ENCODE peak calls at places on chromosome 1, in nine cellular contexts. S is K562; Q is CD4-positive, CD25-positive, alpha-beta regulatory T cell; F is AG10803; R is GM12864; G is right cardiac atrium; N is heart right ventricle; O is fibroblast of the aortic adventitia; H is upper lobe of right lung. E is an unnamed sample.

GRCh38 chr1:52296345-52296744 is 69.7 kb downstream of the CC2D1B start:
- DNase-seq in Q (peak; percentile 26), R (peak; percentile 2), G (no peak), H (no peak), N (no peak), S (peak; percentile 48), O (peak; percentile 71), F (peak; percentile 64), E (peak; percentile 19)

GRCh38 chr1:30744060-30744756 is 13.4 kb downstream of the LAPTM5 start:
- DNase-seq in S (no peak), F (peak; percentile 41), R (no peak), G (peak; percentile 28), O (peak; percentile 68), Q (no peak), H (no peak), N (no peak), E (no peak)

GRCh38 chr1:12531169-12531479 is 86.9 kb downstream of the DHRS3 start:
- DNase-seq in N (no peak), F (no peak), H (no peak), S (no peak), O (no peak), R (no peak), G (no peak), Q (no peak), E (no peak)

GRCh38 chr1:233217832-233218231 is 77.7 kb downstream of the PCNX2 start:
- DNase-seq in H (no peak), N (no peak), F (no peak), O (no peak), R (no peak), Q (no peak), G (no peak), S (no peak), E (no peak)

GRCh38 chr1:202306535-202307345 is 35.0 kb downstream of the UBE2T start:
- DNase-seq in R (no peak), Q (no peak), F (no peak), O (no peak), S (no peak), G (no peak), H (no peak), N (no peak), E (no peak)

GRCh38 chr1:118984990-118985608 is 3.0 kb downstream of the TBX15 start:
- DNase-seq in S (no peak), H (no peak), O (no peak), F (no peak), Q (no peak), R (no peak), G (no peak), N (no peak), E (no peak)

GRCh38 chr1:59678809-59679228 is 135.9 kb upstream of the HOOK1 start:
- DNase-seq in Q (no peak), H (no peak), S (no peak), G (no peak), R (no peak), N (no peak), O (peak; percentile 88), F (peak; percentile 98), E (peak; percentile 99)

GRCh38 chr1:164637461-164638375 is 78.7 kb downstream of the PBX1 start:
- DNase-seq in N (peak; percentile 68), Q (no peak), S (no peak), R (no peak), F (peak; percentile 84), H (no peak), G (peak; percentile 75), O (peak; percentile 72), E (no peak)

GRCh38 chr1:161730050-161730564 is 8.8 kb downstream of the FCRLB start:
- DNase-seq in O (peak; percentile 45), G (no peak), H (no peak), R (no peak), S (peak; percentile 26), Q (no peak), F (peak; percentile 48), N (no peak), E (no peak)

GRCh38 chr1:27658951-27659496 is 13.0 kb downstream of the IFI6 start:
- DNase-seq in N (no peak), F (peak; percentile 90), S (no peak), H (no peak), R (no peak), G (no peak), O (peak; percentile 74), Q (no peak), E (no peak)

GRCh38 chr1:25685938-25686665 is 69.5 kb downstream of the MAN1C1 start:
- DNase-seq in G (peak; percentile 85), H (no peak), F (no peak), R (no peak), S (no peak), N (no peak), Q (no peak), O (peak; percentile 87), E (no peak)

GRCh38 chr1:25161981-25162380 is 70.3 kb downstream of the SYF2 start:
- DNase-seq in H (no peak), F (peak; percentile 79), R (no peak), N (no peak), O (peak; percentile 82), Q (no peak), G (no peak), S (no peak), E (no peak)

GRCh38 chr1:68197891-68198290 is 34.4 kb downstream of the WLS start:
- DNase-seq in H (no peak), Q (no peak), N (no peak), F (no peak), R (no peak), S (no peak), G (no peak), O (no peak), E (no peak)

GRCh38 chr1:51247499-51247898 is 11.4 kb downstream of the RNF11 start:
- DNase-seq in N (no peak), G (peak; percentile 58), H (no peak), Q (no peak), O (no peak), R (no peak), S (no peak), F (no peak), E (no peak)

GRCh38 chr1:14945132-14946010 is 208.2 kb upstream of the TMEM51 start:
- DNase-seq in R (no peak), N (peak; percentile 41), F (peak; percentile 96), Q (no peak), S (no peak), H (peak; percentile 76), G (peak; percentile 78), O (peak; percentile 92), E (peak; percentile 41)

GRCh38 chr1:166167395-166167922 is 658 bp upstream of the FAM78B start:
- DNase-seq in Q (no peak), R (no peak), S (no peak), G (no peak), N (no peak), H (no peak), F (no peak), O (peak; percentile 41), E (no peak)

GRCh38 chr1:41608242-41608641 is 123.8 kb upstream of the EDN2 start:
- DNase-seq in F (peak; percentile 67), Q (no peak), H (no peak), R (no peak), S (no peak), O (peak; percentile 66), N (no peak), G (peak; percentile 66), E (no peak)

GRCh38 chr1:2295526-2295925 is 67.4 kb downstream of the SKI start:
- DNase-seq in O (no peak), N (no peak), Q (no peak), R (no peak), S (no peak), H (no peak), F (no peak), G (no peak), E (no peak)
- H3K4me3 ChIP-seq in O (no peak overlapping the region), N (no peak overlapping the region), Q (no peak overlapping the region), R (no peak overlapping the region), S (no peak overlapping the region), H (no peak overlapping the region), F (no peak overlapping the region), G (no peak overlapping the region), E (no peak overlapping the region)

GRCh38 chr1:32767641-32768040 is 49.5 kb downstream of the YARS1 start:
- DNase-seq in S (no peak), R (no peak), G (peak; percentile 67), F (no peak), H (peak; percentile 55), Q (no peak), O (no peak), N (no peak), E (no peak)

GRCh38 chr1:32764826-32765545 is 52.2 kb downstream of the YARS1 start:
- DNase-seq in S (no peak), N (no peak), O (no peak), R (no peak), Q (no peak), H (no peak), G (no peak), F (no peak), E (no peak)

GRCh38 chr1:32767156-32767555 is 50.0 kb downstream of the YARS1 start:
- DNase-seq in G (no peak), R (no peak), N (no peak), F (no peak), H (peak; percentile 25), Q (no peak), S (no peak), O (no peak), E (no peak)

GRCh38 chr1:32765561-32766327 is 51.4 kb downstream of the YARS1 start:
- DNase-seq in G (no peak), O (no peak), N (no peak), F (no peak), S (no peak), R (no peak), Q (no peak), H (no peak), E (no peak)

DNA sequence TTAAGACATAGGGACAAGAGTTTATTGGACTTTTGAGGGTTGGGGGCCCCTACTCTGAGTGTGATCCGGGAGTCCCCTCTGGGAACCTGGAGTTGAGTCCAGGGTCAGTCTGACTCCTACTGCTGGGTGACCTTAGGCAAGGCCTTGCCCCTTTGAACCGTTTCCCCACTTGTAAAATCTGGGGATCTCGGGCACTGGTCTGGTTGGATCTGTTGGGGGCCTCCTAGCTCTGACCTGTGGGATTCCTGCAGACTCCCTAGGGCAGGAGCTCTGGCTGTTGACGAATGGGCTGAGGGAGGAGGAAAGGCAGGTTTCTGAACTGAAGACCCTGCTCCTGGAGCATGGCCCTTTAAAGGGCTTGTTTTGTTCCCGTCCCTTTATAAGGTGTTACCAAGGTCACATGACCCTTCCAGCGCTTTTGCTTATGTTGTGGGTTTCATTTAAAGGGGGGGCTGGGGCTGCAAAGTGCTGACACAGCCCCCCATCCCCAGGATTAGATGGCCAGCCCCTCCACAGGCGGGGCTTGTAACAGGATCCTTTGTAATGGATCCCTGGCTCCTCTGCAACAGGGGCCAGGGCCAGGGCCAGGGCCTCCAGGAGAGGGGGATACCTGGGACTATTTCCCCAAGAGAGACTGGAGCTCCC is 50.7 kb downstream of the YARS1 start:
- DNase-seq in N (no peak), G (no peak), H (peak; percentile 43), F (no peak), O (no peak), R (no peak), S (no peak), Q (no peak), E (no peak)
- H3K4me3 ChIP-seq in N (no peak overlapping the region), G (no peak overlapping the region), H (no peak overlapping the region), F (no peak overlapping the region), O (no peak overlapping the region), R (no peak overlapping the region), S (no peak overlapping the region), Q (no peak overlapping the region), E (no peak overlapping the region)

GRCh38 chr1:243420968-243421675 is 165.3 kb downstream of the SDCCAG8 start:
- DNase-seq in N (no peak), O (no peak), F (peak; percentile 28), R (no peak), H (no peak), S (no peak), Q (no peak), G (no peak), E (no peak)
- H3K4me3 ChIP-seq in N (no peak overlapping the region), O (no peak overlapping the region), F (peak overlapping the region; percentile 47), R (no peak overlapping the region), H (no peak overlapping the region), S (no peak overlapping the region), Q (peak overlapping the region; percentile 77), G (no peak overlapping the region), E (peak overlapping the region; percentile 23)

GRCh38 chr1:23422955-23423354 is 1.6 kb downstream of the TCEA3 start:
- DNase-seq in S (no peak), R (no peak), G (no peak), O (peak; percentile 46), N (no peak), H (no peak), Q (peak; percentile 2), F (peak; percentile 6), E (no peak)
- H3K4me3 ChIP-seq in S (no peak overlapping the region), R (no peak overlapping the region), G (no peak overlapping the region), O (no peak overlapping the region), N (peak overlapping the region; percentile 74), H (peak overlapping the region; percentile 68), Q (no peak overlapping the region), F (peak overlapping the region; percentile 69), E (no peak overlapping the region)